ENCODE peak calls at places on chromosomes 5 and 9, in six cellular contexts. Z is stomach, F is transverse colon, Y is NCI-H1436, D is non-pigmented ciliary epithelial cell, R is GM03348. Q is an unnamed sample.

GRCh38 chr9:21974542-21975409 is 19.4 kb downstream of the CDKN2A start:
- DNase-seq in Z (peak), F (no peak), Y (peak), D (no peak), R (peak), Q (peak)

GRCh38 chr5:67234671-67235176 is 38.1 kb upstream of the CD180 start:
- DNase-seq in Z (no peak), F (no peak), Y (no peak), D (peak), R (peak), Q (peak)

GRCh38 chr9:107390319-107390718 is 99.2 kb downstream of the KLF4 start:
- DNase-seq in Z (no peak), F (no peak), Y (no peak), D (no peak), R (no peak), Q (no peak)

GRCh38 chr5:180521591-180521990 is 27.4 kb downstream of the CNOT6 start:
- DNase-seq in Z (no peak), F (no peak), Y (no peak), D (no peak), R (no peak), Q (no peak)

GRCh38 chr9:113210815-113211214 is 10.3 kb downstream of the FKBP15 start:
- DNase-seq in Z (no peak), F (no peak), Y (no peak), D (no peak), R (no peak), Q (no peak)

GRCh38 chr9:101383361-101383760 is 1.4 kb downstream of the BAAT start:
- DNase-seq in Z (no peak), F (no peak), Y (no peak), D (no peak), R (no peak), Q (no peak)

GRCh38 chr5:33679791-33680190 is 212.0 kb downstream of the ADAMTS12 start:
- DNase-seq in Z (no peak), F (no peak), Y (no peak), D (no peak), R (peak), Q (no peak)

GRCh38 chr5:74371621-74372020 is 268.9 kb downstream of the ENC1 start:
- DNase-seq in Z (no peak), F (no peak), Y (no peak), D (no peak), R (no peak), Q (no peak)

GRCh38 chr9:2015581-2016410 is 649 bp downstream of the SMARCA2 start:
- DNase-seq in Z (peak), F (peak), Y (peak), D (no peak), R (peak), Q (peak)

GRCh38 chr9:134775552-134775951 is 105.1 kb upstream of the FCN2 start:
- DNase-seq in Z (no peak), F (no peak), Y (no peak), D (peak), R (no peak), Q (peak)

GRCh38 chr9:34454571-34455065 is 3.8 kb downstream of the FAM219A start:
- DNase-seq in Z (no peak), F (no peak), Y (peak), D (no peak), R (peak), Q (peak)

GRCh38 chr5:1952021-1952420 is 69.3 kb upstream of the IRX4 start:
- DNase-seq in Z (no peak), F (no peak), Y (no peak), D (no peak), R (no peak), Q (no peak)

GRCh38 chr5:157540124-157540523 is 35.5 kb downstream of the ADAM19 start:
- DNase-seq in Z (no peak), F (no peak), Y (no peak), D (no peak), R (no peak), Q (peak)

GRCh38 chr5:58666598-58667595 is 84.0 kb downstream of the RAB3C start:
- DNase-seq in Z (no peak), F (no peak), Y (no peak), D (no peak), R (no peak), Q (no peak)

GRCh38 chr5:138686668-138687067 is 66.6 kb upstream of the CTNNA1 start:
- DNase-seq in Z (no peak), F (no peak), Y (no peak), D (no peak), R (no peak), Q (peak)

GRCh38 chr5:132095077-132095744 is 21.6 kb downstream of the CSF2 start:
- DNase-seq in Z (no peak), F (no peak), Y (no peak), D (no peak), R (no peak), Q (no peak)

GRCh38 chr9:84139296-84140100 is 158.9 kb downstream of the RMI1 start:
- DNase-seq in Z (peak), F (peak), Y (peak), D (no peak), R (peak), Q (peak)

GRCh38 chr9:121853617-121854395 is 202.4 kb downstream of the DAB2IP start:
- DNase-seq in Z (no peak), F (no peak), Y (no peak), D (no peak), R (no peak), Q (no peak)

GRCh38 chr9:102237520-102237919 is 499.1 kb upstream of the GRIN3A start:
- DNase-seq in Z (no peak), F (no peak), Y (no peak), D (no peak), R (no peak), Q (no peak)

GRCh38 chr5:66807743-66808142 is 211.6 kb downstream of the MAST4 start:
- DNase-seq in Z (no peak), F (peak), Y (no peak), D (peak), R (peak), Q (peak)

GRCh38 chr5:109281136-109281690 is 128.6 kb downstream of the PJA2 start:
- DNase-seq in Z (no peak), F (peak), Y (peak), D (no peak), R (no peak), Q (no peak)

GRCh38 chr5:133870661-133871060 is 97.8 kb downstream of the C5orf15 start:
- DNase-seq in Z (no peak), F (no peak), Y (no peak), D (peak), R (peak), Q (peak)

GRCh38 chr9:134165357-134166315 is 1.3 kb upstream of the RNU6ATAC start:
- DNase-seq in Z (no peak), F (peak), Y (no peak), D (no peak), R (no peak), Q (peak)

GRCh38 chr9:21616082-21616778 is 134.1 kb upstream of the IFNE start:
- DNase-seq in Z (no peak), F (no peak), Y (no peak), D (peak), R (peak), Q (peak)

GRCh38 chr5:151682751-151683331 is 3.9 kb downstream of the SPARC start:
- DNase-seq in Z (no peak), F (no peak), Y (no peak), D (no peak), R (no peak), Q (peak)

GRCh38 chr5:1312993-1313833 is 18.3 kb upstream of the TERT start:
- DNase-seq in Z (peak), F (peak), Y (peak), D (no peak), R (no peak), Q (no peak)

GRCh38 chr9:93562157-93562556 is 14.2 kb upstream of the PHF2 start:
- DNase-seq in Z (no peak), F (no peak), Y (no peak), D (no peak), R (no peak), Q (no peak)

GRCh38 chr5:57335092-57335491 is 147.5 kb downstream of the ACTBL2 start:
- DNase-seq in Z (no peak), F (no peak), Y (no peak), D (peak), R (peak), Q (peak)